ENCODE peak calls at places on chromosomes 13 and 19, in ten cellular contexts. S is cardiac fibroblast; Y is DMS 273 treated with DMSO at 0.1 percent for 48 hours; Z is HT1080; H is heart right ventricle; J is Panc1; I is lower lobe of right lung; K is GM12891; B is activated T-cell treated with anti-CD3 and anti-CD28 coated beads for 1 hour; E is stimulated activated CD4-positive, alpha-beta T cell treated with anti-CD3 and anti-CD28 coated beads, Interleukin-2, amount 100 ng/mL, for 48 hours. X is an unnamed sample.

GRCh38 chr13:24145231-24145630 is 15.3 kb upstream of the SPATA13 start:
- DNase-seq in S (no peak), Y (no peak), Z (no peak), H (no peak), J (no peak), I (no peak), K (no peak), B (no peak), E (no peak), X (no peak)

GRCh38 chr13:33838567-33839131 is 20.7 kb downstream of the RFC3 start:
- DNase-seq in S (peak), Y (no peak), Z (no peak), H (no peak), J (no peak), I (no peak), K (no peak), B (no peak), E (no peak), X (no peak)

GRCh38 chr19:49746206-49746958 is 16.7 kb downstream of the TSKS start:
- DNase-seq in S (peak), Y (no peak), Z (no peak), H (no peak), J (no peak), I (peak), K (peak), B (peak), E (peak), X (peak)

GRCh38 chr19:36049080-36049698 is 4.9 kb downstream of the THAP8 start:
- DNase-seq in S (peak), Y (no peak), Z (no peak), H (no peak), J (no peak), I (no peak), K (no peak), B (no peak), E (no peak), X (no peak)

GRCh38 chr19:5394907-5395505 is 54.4 kb upstream of the PTPRS start:
- DNase-seq in S (no peak), Y (no peak), Z (no peak), H (no peak), J (no peak), I (no peak), K (no peak), B (no peak), E (no peak), X (no peak)

GRCh38 chr19:34972163-34972705 is 8.2 kb upstream of the ZNF792 start:
- DNase-seq in S (no peak), Y (no peak), Z (no peak), H (no peak), J (no peak), I (peak), K (no peak), B (no peak), E (no peak), X (no peak)

GRCh38 chr13:68905186-68905585 is 1202.4 kb upstream of the ATXN8OS start:
- DNase-seq in S (no peak), Y (no peak), Z (no peak), H (no peak), J (no peak), I (no peak), K (no peak), B (no peak), E (no peak), X (no peak)

GRCh38 chr19:46426506-46427162 is 2.1 kb downstream of the PNMA8C start:
- DNase-seq in S (peak), Y (no peak), Z (peak), H (peak), J (no peak), I (peak), K (peak), B (no peak), E (peak), X (no peak)

GRCh38 chr19:12786149-12786870 is 5.0 kb upstream of the JUNB start:
- DNase-seq in S (no peak), Y (no peak), Z (no peak), H (peak), J (no peak), I (peak), K (no peak), B (no peak), E (no peak), X (no peak)

GRCh38 chr19:41186971-41187883 is 5.8 kb upstream of the CYP2S1 start:
- DNase-seq in S (no peak), Y (no peak), Z (no peak), H (no peak), J (no peak), I (no peak), K (no peak), B (no peak), E (no peak), X (no peak)

GRCh38 chr13:27933580-27934328 is 14.0 kb downstream of the PDX1 start:
- DNase-seq in S (no peak), Y (no peak), Z (no peak), H (no peak), J (no peak), I (no peak), K (no peak), B (no peak), E (no peak), X (no peak)

GRCh38 chr13:60220072-60220471 is 56.3 kb upstream of the DIAPH3 start:
- DNase-seq in S (no peak), Y (no peak), Z (no peak), H (no peak), J (no peak), I (no peak), K (no peak), B (no peak), E (no peak), X (no peak)

GRCh38 chr19:28700176-28700575 is 512.8 kb downstream of the UQCRFS1 start:
- DNase-seq in S (peak), Y (no peak), Z (no peak), H (no peak), J (no peak), I (no peak), K (no peak), B (no peak), E (no peak), X (no peak)

GRCh38 chr19:3213159-3213558 is 11.3 kb upstream of the CELF5 start:
- DNase-seq in S (no peak), Y (no peak), Z (no peak), H (no peak), J (no peak), I (no peak), K (no peak), B (no peak), E (no peak), X (no peak)

GRCh38 chr13:20582026-20582425 is 15.1 kb downstream of the IFT88 start:
- DNase-seq in S (no peak), Y (no peak), Z (no peak), H (no peak), J (no peak), I (no peak), K (no peak), B (no peak), E (no peak), X (no peak)

GRCh38 chr19:56916528-56916927 is 76.0 kb upstream of the PEG3 start:
- DNase-seq in S (no peak), Y (no peak), Z (no peak), H (no peak), J (no peak), I (no peak), K (no peak), B (no peak), E (no peak), X (no peak)

GRCh38 chr13:80314711-80315505 is 26.0 kb downstream of the SPRY2 start:
- DNase-seq in S (no peak), Y (no peak), Z (no peak), H (no peak), J (no peak), I (no peak), K (no peak), B (no peak), E (no peak), X (no peak)

GRCh38 chr19:633786-634639 is 676 bp upstream of the POLRMT start:
- DNase-seq in S (no peak), Y (no peak), Z (no peak), H (no peak), J (no peak), I (no peak), K (no peak), B (no peak), E (no peak), X (no peak)

GRCh38 chr19:3374369-3375112 is 8.2 kb downstream of the NFIC start:
- DNase-seq in S (peak), Y (no peak), Z (no peak), H (peak), J (no peak), I (no peak), K (no peak), B (no peak), E (no peak), X (no peak)

GRCh38 chr13:29125934-29126424 is 305.8 kb downstream of the MTUS2 start:
- DNase-seq in S (no peak), Y (no peak), Z (no peak), H (no peak), J (no peak), I (no peak), K (no peak), B (no peak), E (no peak), X (no peak)

GRCh38 chr13:36766295-36766694 is 52.7 kb upstream of the RFXAP start:
- DNase-seq in S (peak), Y (no peak), Z (peak), H (no peak), J (no peak), I (no peak), K (no peak), B (no peak), E (no peak), X (no peak)

GRCh38 chr13:96519380-96519779 is 429.5 kb downstream of the HS6ST3 start:
- DNase-seq in S (no peak), Y (no peak), Z (no peak), H (no peak), J (no peak), I (no peak), K (no peak), B (no peak), E (no peak), X (no peak)